ENCODE peak calls at places on chromosomes 12 and 14, in nine cellular contexts. K is endothelial cell, S is A549, M is adrenal gland, D is A673, Z is HCT116, Y is heart right ventricle, X is upper lobe of left lung, A is AG09309. C is an unnamed sample.

GRCh38 chr12:79435742-79436141 is 255.0 kb downstream of the PAWR start:
- DNase-seq in K (no peak), S (no peak), M (no peak), D (no peak), Z (no peak), Y (no peak), X (no peak), A (no peak), C (no peak)

GRCh38 chr14:89614009-89614691 is 197.1 kb upstream of the FOXN3 start:
- DNase-seq in K (no peak), S (no peak), M (no peak), D (no peak), Z (no peak), Y (no peak), X (no peak), A (no peak), C (no peak)

GRCh38 chr12:31728289-31728916 is 418 bp downstream of the AMN1 start:
- DNase-seq in K (no peak), S (peak), M (peak), D (peak), Z (no peak), Y (peak), X (no peak), A (no peak), C (no peak)

GRCh38 chr12:2641209-2641608 is 153.6 kb upstream of the FKBP4 start:
- DNase-seq in K (peak), S (peak), M (peak), D (no peak), Z (peak), Y (peak), X (no peak), A (no peak), C (no peak)

GRCh38 chr12:91432079-91432478 is 249.5 kb upstream of the DCN start:
- DNase-seq in K (no peak), S (no peak), M (no peak), D (no peak), Z (no peak), Y (no peak), X (no peak), A (no peak), C (no peak)

GRCh38 chr12:116389990-116390655 is 112.6 kb upstream of the MED13L start:
- DNase-seq in K (no peak), S (peak), M (peak), D (peak), Z (peak), Y (no peak), X (no peak), A (peak), C (no peak)

GRCh38 chr12:83473408-83474095 is 786.8 kb downstream of the TMTC2 start:
- DNase-seq in K (no peak), S (no peak), M (no peak), D (no peak), Z (no peak), Y (no peak), X (no peak), A (peak), C (no peak)

GRCh38 chr12:62631531-62632520 is 165.2 kb downstream of the MON2 start:
- DNase-seq in K (peak), S (peak), M (peak), D (peak), Z (no peak), Y (peak), X (peak), A (peak), C (peak)

GRCh38 chr12:75666980-75667359 is 155.6 kb upstream of the KRR1 start:
- DNase-seq in K (no peak), S (no peak), M (no peak), D (peak), Z (peak), Y (no peak), X (no peak), A (peak), C (no peak)

GRCh38 chr14:70013269-70013873 is 134.2 kb downstream of the SMOC1 start:
- DNase-seq in K (peak), S (peak), M (peak), D (peak), Z (peak), Y (no peak), X (no peak), A (no peak), C (no peak)

GRCh38 chr12:115088328-115088994 is 404.5 kb upstream of the TBX3 start:
- DNase-seq in K (no peak), S (no peak), M (peak), D (no peak), Z (no peak), Y (peak), X (no peak), A (no peak), C (no peak)

GRCh38 chr14:89401241-89401640 is 15.8 kb downstream of the FOXN3 start:
- DNase-seq in K (no peak), S (no peak), M (no peak), D (no peak), Z (no peak), Y (no peak), X (no peak), A (no peak), C (no peak)

GRCh38 chr14:76829650-76830421 is 3.6 kb downstream of the LRRC74A start:
- DNase-seq in K (peak), S (no peak), M (peak), D (no peak), Z (no peak), Y (peak), X (no peak), A (no peak), C (no peak)

GRCh38 chr12:64551676-64552075 is 58.6 kb upstream of the RASSF3 start:
- DNase-seq in K (no peak), S (no peak), M (no peak), D (no peak), Z (no peak), Y (no peak), X (no peak), A (no peak), C (no peak)

GRCh38 chr12:124607681-124608425 is 40.4 kb upstream of the NCOR2 start:
- DNase-seq in K (no peak), S (no peak), M (no peak), D (no peak), Z (no peak), Y (no peak), X (no peak), A (no peak), C (no peak)

GRCh38 chr12:120093336-120093591 is 23.3 kb downstream of the RAB35 start:
- DNase-seq in K (no peak), S (no peak), M (no peak), D (no peak), Z (no peak), Y (no peak), X (no peak), A (no peak), C (no peak)

GRCh38 chr14:103177376-103177775 is 54.1 kb downstream of the TNFAIP2 start:
- DNase-seq in K (no peak), S (no peak), M (no peak), D (no peak), Z (no peak), Y (no peak), X (no peak), A (no peak), C (no peak)

GRCh38 chr14:24367506-24368214 is at the start of gene NFATC4:
- DNase-seq in K (peak), S (peak), M (peak), D (peak), Z (peak), Y (peak), X (no peak), A (peak), C (peak)

GRCh38 chr12:111705672-111706071 is 19.8 kb downstream of the ACAD10 start:
- DNase-seq in K (no peak), S (no peak), M (peak), D (no peak), Z (no peak), Y (no peak), X (no peak), A (no peak), C (no peak)

GRCh38 chr12:8644345-8645248 is 18.0 kb downstream of the MFAP5 start:
- DNase-seq in K (no peak), S (no peak), M (no peak), D (no peak), Z (no peak), Y (no peak), X (no peak), A (no peak), C (no peak)

GRCh38 chr12:79344855-79345840 is 345.6 kb downstream of the PAWR start:
- DNase-seq in K (peak), S (peak), M (peak), D (peak), Z (peak), Y (peak), X (no peak), A (no peak), C (no peak)

GRCh38 chr14:106733771-106734170 is 1207.4 kb downstream of the TMEM121 start:
- DNase-seq in K (no peak), S (no peak), M (no peak), D (no peak), Z (no peak), Y (no peak), X (no peak), A (no peak), C (no peak)

GRCh38 chr12:7065073-7065623 is 4.6 kb downstream of the C1S start:
- DNase-seq in K (no peak), S (no peak), M (no peak), D (no peak), Z (no peak), Y (no peak), X (no peak), A (no peak), C (no peak)

GRCh38 chr14:96002511-96002884 is 36.7 kb upstream of the C14orf132 start:
- DNase-seq in K (no peak), S (no peak), M (no peak), D (no peak), Z (no peak), Y (no peak), X (no peak), A (no peak), C (no peak)

GRCh38 chr12:105601158-105601557 is 270.7 kb downstream of the C12orf75 start:
- DNase-seq in K (no peak), S (no peak), M (no peak), D (no peak), Z (no peak), Y (no peak), X (no peak), A (no peak), C (no peak)

GRCh38 chr12:104565606-104566243 is 109.0 kb downstream of the CHST11 start:
- DNase-seq in K (no peak), S (no peak), M (no peak), D (no peak), Z (no peak), Y (no peak), X (no peak), A (no peak), C (no peak)

GRCh38 chr12:72465940-72466630 is 193.9 kb downstream of the TRHDE start:
- DNase-seq in K (no peak), S (no peak), M (no peak), D (no peak), Z (no peak), Y (no peak), X (no peak), A (no peak), C (no peak)

GRCh38 chr12:132218915-132219314 is 74.7 kb downstream of the NOC4L start:
- DNase-seq in K (peak), S (peak), M (peak), D (peak), Z (peak), Y (no peak), X (no peak), A (no peak), C (no peak)

GRCh38 chr14:58667900-58668299 is 30.1 kb downstream of the DACT1 start:
- DNase-seq in K (no peak), S (no peak), M (no peak), D (no peak), Z (no peak), Y (no peak), X (no peak), A (no peak), C (no peak)

GRCh38 chr12:52323416-52324067 is 2.3 kb upstream of the KRT83 start:
- DNase-seq in K (no peak), S (no peak), M (no peak), D (no peak), Z (no peak), Y (no peak), X (peak), A (no peak), C (no peak)

GRCh38 chr12:4120316-4120920 is 153.1 kb upstream of the CCND2 start:
- DNase-seq in K (no peak), S (no peak), M (no peak), D (no peak), Z (no peak), Y (no peak), X (no peak), A (no peak), C (no peak)

GRCh38 chr14:72607386-72608125 is 286.3 kb downstream of the DPF3 start:
- DNase-seq in K (no peak), S (no peak), M (no peak), D (no peak), Z (no peak), Y (no peak), X (no peak), A (no peak), C (peak)

GRCh38 chr14:62736004-62736403 is 309.3 kb downstream of the KCNH5 start:
- DNase-seq in K (no peak), S (peak), M (no peak), D (no peak), Z (no peak), Y (no peak), X (no peak), A (no peak), C (no peak)

GRCh38 chr14:50772361-50772760 is 58.6 kb downstream of the NIN start:
- DNase-seq in K (no peak), S (no peak), M (no peak), D (no peak), Z (no peak), Y (no peak), X (no peak), A (peak), C (no peak)

GRCh38 chr12:115049617-115050016 is 365.6 kb upstream of the TBX3 start:
- DNase-seq in K (no peak), S (no peak), M (no peak), D (no peak), Z (no peak), Y (no peak), X (no peak), A (no peak), C (no peak)

GRCh38 chr14:44449694-44450093 is 57.4 kb downstream of the FSCB start:
- DNase-seq in K (no peak), S (no peak), M (no peak), D (no peak), Z (no peak), Y (no peak), X (no peak), A (no peak), C (no peak)

GRCh38 chr14:44448816-44449411 is 58.2 kb downstream of the FSCB start:
- DNase-seq in K (no peak), S (no peak), M (no peak), D (no peak), Z (no peak), Y (no peak), X (no peak), A (no peak), C (no peak)

DNA sequence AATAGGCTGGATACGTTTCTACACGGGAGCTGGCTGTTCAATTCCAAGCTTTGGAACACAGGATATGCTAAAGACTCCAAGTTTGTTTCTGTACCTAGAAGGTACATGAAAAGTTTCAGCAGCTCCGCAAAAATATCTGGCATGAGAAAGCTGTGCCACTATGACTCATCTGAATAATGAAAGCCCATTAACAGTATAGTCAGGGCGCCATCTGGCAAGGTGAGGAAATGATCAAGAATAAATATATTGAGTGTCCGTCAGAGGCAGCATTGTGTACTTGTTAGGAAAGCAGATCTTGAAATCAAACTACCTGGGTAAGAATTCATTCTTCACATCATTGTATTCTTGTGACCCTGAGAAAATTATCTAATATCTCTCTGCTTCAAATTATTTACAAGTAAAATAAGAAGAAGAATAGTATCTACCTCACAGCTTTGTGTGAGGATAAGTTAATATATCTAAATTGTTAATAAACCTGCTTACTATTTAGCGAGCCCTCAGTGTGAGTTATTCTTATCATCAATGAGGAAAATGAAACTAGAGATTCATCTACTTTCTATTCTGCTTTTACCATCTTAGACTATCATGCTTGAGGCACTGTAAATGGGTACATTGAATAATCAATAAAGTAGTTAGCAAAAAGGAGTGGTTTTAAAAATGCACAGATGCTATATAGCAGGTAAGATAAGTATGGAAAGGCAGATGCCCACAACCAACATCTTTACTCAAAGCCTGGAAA is 53.5 kb downstream of the FSCB start:
- DNase-seq in K (no peak), S (peak), M (no peak), D (peak), Z (no peak), Y (no peak), X (no peak), A (no peak), C (no peak)
- TF ChIP-seq CTCF in K (no peak), S (no peak), M (no peak), D (no peak), Z (no peak), Y (no peak), X (no peak), A (no peak), C (no peak)

GRCh38 chr12:93563807-93564538 is 8.5 kb upstream of the SOCS2 start:
- DNase-seq in K (peak), S (peak), M (peak), D (peak), Z (peak), Y (no peak), X (no peak), A (no peak), C (no peak)
- TF ChIP-seq CTCF in K (no peak), S (peak), M (no peak), D (peak), Z (peak), Y (peak), X (no peak), A (peak), C (no peak)

GRCh38 chr12:65668981-65669695 is 155.1 kb upstream of the HMGA2 start:
- DNase-seq in K (no peak), S (no peak), M (no peak), D (peak), Z (no peak), Y (no peak), X (no peak), A (no peak), C (no peak)
- TF ChIP-seq CTCF in K (no peak), S (no peak), M (no peak), D (no peak), Z (no peak), Y (no peak), X (no peak), A (no peak), C (no peak)

GRCh38 chr12:41011939-41012338 is 176.2 kb upstream of the PDZRN4 start:
- DNase-seq in K (no peak), S (peak), M (no peak), D (peak), Z (no peak), Y (no peak), X (no peak), A (no peak), C (no peak)

GRCh38 chr12:41018010-41018409 is 170.1 kb upstream of the PDZRN4 start:
- DNase-seq in K (no peak), S (no peak), M (no peak), D (no peak), Z (no peak), Y (no peak), X (peak), A (no peak), C (no peak)

GRCh38 chr12:41013921-41014642 is 174.0 kb upstream of the PDZRN4 start:
- DNase-seq in K (no peak), S (no peak), M (no peak), D (peak), Z (no peak), Y (no peak), X (no peak), A (no peak), C (no peak)

GRCh38 chr12:41019461-41019860 is 168.7 kb upstream of the PDZRN4 start:
- DNase-seq in K (no peak), S (no peak), M (no peak), D (peak), Z (no peak), Y (no peak), X (no peak), A (no peak), C (no peak)

GRCh38 chr12:41014643-41015020 is 173.5 kb upstream of the PDZRN4 start:
- DNase-seq in K (no peak), S (peak), M (no peak), D (peak), Z (no peak), Y (no peak), X (no peak), A (no peak), C (no peak)
- TF ChIP-seq CTCF in K (no peak), S (no peak), M (no peak), D (no peak), Z (no peak), Y (no peak), X (no peak), A (no peak), C (no peak)

GRCh38 chr12:93918262-93918661 is 230.1 kb upstream of the PLXNC1 start:
- DNase-seq in K (no peak), S (peak), M (peak), D (no peak), Z (no peak), Y (no peak), X (no peak), A (peak), C (no peak)

GRCh38 chr12:93915411-93915810 is 233.0 kb upstream of the PLXNC1 start:
- DNase-seq in K (no peak), S (no peak), M (no peak), D (no peak), Z (no peak), Y (no peak), X (no peak), A (no peak), C (no peak)

GRCh38 chr12:93921511-93921910 is 226.9 kb upstream of the PLXNC1 start:
- DNase-seq in K (no peak), S (peak), M (no peak), D (no peak), Z (no peak), Y (no peak), X (no peak), A (no peak), C (no peak)

GRCh38 chr12:93922583-93923006 is 225.8 kb upstream of the PLXNC1 start:
- DNase-seq in K (no peak), S (peak), M (peak), D (no peak), Z (no peak), Y (no peak), X (no peak), A (no peak), C (no peak)

DNA sequence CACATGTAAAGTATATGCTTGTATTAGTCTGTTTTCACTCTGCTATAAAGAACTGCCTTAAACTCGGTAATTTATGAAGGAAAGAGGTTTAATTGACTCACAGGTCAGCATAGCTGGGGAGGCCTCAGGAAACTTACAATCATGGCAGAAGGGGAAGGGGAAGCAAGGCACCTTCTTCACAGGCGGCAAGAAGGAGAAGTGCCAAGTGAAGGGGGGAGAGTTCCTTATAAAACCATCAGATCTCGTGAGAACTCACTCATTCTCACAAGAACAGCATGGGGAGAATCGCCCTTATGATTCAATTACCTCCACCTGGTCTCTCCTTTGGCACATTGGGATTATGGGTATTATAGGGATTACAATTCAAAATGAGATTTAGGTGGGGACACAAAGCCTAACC is 229.5 kb upstream of the PLXNC1 start:
- DNase-seq in K (no peak), S (no peak), M (no peak), D (no peak), Z (no peak), Y (no peak), X (no peak), A (no peak), C (no peak)
- TF ChIP-seq CTCF in K (no peak), S (no peak), M (no peak), D (no peak), Z (no peak), Y (no peak), X (no peak), A (no peak), C (no peak)